ENCODE peak calls at places on chromosome 1, in five cellular contexts. I is activated naive CD4-positive, alpha-beta T cell treated with anti-CD3 and anti-CD28 coated beads, Interleukin-2, amount 50 U/mL, for 16 hours; C is stimulated activated CD4-positive, alpha-beta T cell treated with anti-CD3 and anti-CD28 coated beads, TNF-alpha, amount 100 ng/mL, for 24 hours; K is GM10248; L is activated CD4-positive, alpha-beta T cell treated with anti-CD3 and anti-CD28 coated beads, Interleukin-2, amount 50 U/mL, for 1 hour. M is an unnamed sample.

GRCh38 chr1:66223681-66224080 is 310.3 kb upstream of the SGIP1 start:
- DNase-seq in I (no peak), C (no peak), K (no peak), L (no peak), M (no peak)

GRCh38 chr1:82269466-82269865 is 468.7 kb downstream of the ADGRL2 start:
- DNase-seq in I (no peak), C (no peak), K (no peak), L (no peak), M (peak)

GRCh38 chr1:157147906-157148717 is 9.9 kb upstream of the ETV3 start:
- DNase-seq in I (no peak), C (no peak), K (no peak), L (no peak), M (no peak)

GRCh38 chr1:4087530-4088420 is 187.7 kb upstream of the C1orf174 start:
- DNase-seq in I (no peak), C (no peak), K (no peak), L (no peak), M (no peak)

GRCh38 chr1:76901158-76901767 is 34.0 kb downstream of the ST6GALNAC5 start:
- DNase-seq in I (peak), C (peak), K (peak), L (peak), M (peak)

GRCh38 chr1:42952353-42953001 is 6.2 kb downstream of the SLC2A1 start:
- DNase-seq in I (no peak), C (no peak), K (peak), L (no peak), M (no peak)

GRCh38 chr1:25460020-25460419 is 29.3 kb downstream of the MACO1 start:
- DNase-seq in I (no peak), C (no peak), K (no peak), L (no peak), M (no peak)

GRCh38 chr1:28044399-28044798 is 44.0 kb downstream of the EYA3 start:
- DNase-seq in I (no peak), C (no peak), K (no peak), L (no peak), M (no peak)

GRCh38 chr1:52798331-52798730 is 44.2 kb upstream of the ZYG11A start:
- DNase-seq in I (no peak), C (no peak), K (no peak), L (no peak), M (no peak)